ENCODE peak calls at places on chromosomes 1 and 21, in eight cellular contexts. K, G, A, F, R, E, M and X are unnamed samples. For H3K36me3, the result is how much of the 10 kb centered on the place peaks cover.

GRCh38 chr1:206550446-206550845 is 43.1 kb downstream of the RASSF5 start:
- DNase-seq in K (no peak), G (no peak), A (no peak), F (no peak), R (no peak), E (no peak), M (no peak), X (no peak)

GRCh38 chr1:25361901-25362300 is 23.8 kb downstream of the TMEM50A start:
- DNase-seq in K (no peak), G (no peak), A (no peak), F (peak), R (no peak), E (no peak), M (no peak), X (no peak)

GRCh38 chr1:10575616-10576015 is 100.9 kb downstream of the PEX14 start:
- DNase-seq in K (peak), G (peak), A (no peak), F (no peak), R (no peak), E (no peak), M (peak), X (no peak)

GRCh38 chr1:111496398-111496797 is 7.0 kb downstream of the ADORA3 start:
- DNase-seq in K (no peak), G (no peak), A (no peak), F (no peak), R (no peak), E (no peak), M (no peak), X (no peak)

GRCh38 chr1:83978056-83978455 is 20.9 kb downstream of the TTLL7 start:
- DNase-seq in K (no peak), G (no peak), A (no peak), F (no peak), R (no peak), E (no peak), M (no peak), X (no peak)

GRCh38 chr1:23530089-23530749 is 814 bp downstream of the E2F2 start:
- DNase-seq in K (no peak), G (no peak), A (no peak), F (peak), R (no peak), E (no peak), M (no peak), X (no peak)

GRCh38 chr1:211741799-211742198 is 66.4 kb upstream of the NEK2 start:
- DNase-seq in K (no peak), G (peak), A (no peak), F (no peak), R (no peak), E (no peak), M (no peak), X (no peak)

GRCh38 chr1:41497631-41498030 is 13.1 kb upstream of the EDN2 start:
- DNase-seq in K (no peak), G (no peak), A (no peak), F (no peak), R (no peak), E (no peak), M (no peak), X (no peak)

GRCh38 chr1:200888349-200888838 is 6.3 kb upstream of the INAVA start:
- DNase-seq in K (no peak), G (no peak), A (no peak), F (no peak), R (no peak), E (no peak), M (no peak), X (no peak)

GRCh38 chr1:158251160-158251559 is 3.1 kb upstream of the CD1A start:
- DNase-seq in K (no peak), G (no peak), A (no peak), F (peak), R (no peak), E (no peak), M (no peak), X (no peak)

GRCh38 chr1:40831001-40831732 is 31.0 kb downstream of the CITED4 start:
- DNase-seq in K (no peak), G (no peak), A (no peak), F (peak), R (no peak), E (no peak), M (no peak), X (no peak)

GRCh38 chr1:109959974-109960744 is 24.4 kb upstream of the AHCYL1 start:
- DNase-seq in K (peak), G (peak), A (no peak), F (peak), R (no peak), E (no peak), M (peak), X (no peak)

GRCh38 chr1:171486048-171486519 is 754 bp downstream of the PRRC2C start:
- DNase-seq in K (peak), G (peak), A (peak), F (no peak), R (no peak), E (no peak), M (peak), X (no peak)

GRCh38 chr1:207021139-207021861 is 11.3 kb downstream of the C1orf116 start:
- DNase-seq in K (peak), G (peak), A (no peak), F (no peak), R (no peak), E (no peak), M (peak), X (no peak)

GRCh38 chr1:116372186-116372585 is 858 bp upstream of the ATP1A1 start:
- DNase-seq in K (no peak), G (no peak), A (no peak), F (no peak), R (no peak), E (no peak), M (no peak), X (no peak)

GRCh38 chr1:156805766-156806511 is 10.7 kb downstream of the SH2D2A start:
- DNase-seq in K (peak), G (peak), A (no peak), F (peak), R (peak), E (peak), M (no peak), X (peak)

GRCh38 chr1:47469405-47469759 is 31.5 kb downstream of the FOXD2 start:
- DNase-seq in K (no peak), G (no peak), A (no peak), F (no peak), R (no peak), E (no peak), M (no peak), X (no peak)

GRCh38 chr1:109923131-109923945 is 12.7 kb downstream of the CSF1 start:
- DNase-seq in K (no peak), G (no peak), A (no peak), F (no peak), R (no peak), E (no peak), M (no peak), X (no peak)

GRCh38 chr1:190098756-190099155 is 378.9 kb downstream of the BRINP3 start:
- DNase-seq in K (no peak), G (no peak), A (no peak), F (no peak), R (no peak), E (no peak), M (no peak), X (no peak)

GRCh38 chr1:11749203-11749689 is 12.7 kb upstream of the C1orf167 start:
- DNase-seq in K (peak), G (no peak), A (no peak), F (peak), R (no peak), E (no peak), M (no peak), X (peak)

GRCh38 chr1:184595609-184596008 is 159.0 kb downstream of the EDEM3 start:
- DNase-seq in K (peak), G (peak), A (no peak), F (no peak), R (no peak), E (no peak), M (peak), X (no peak)

GRCh38 chr1:116314305-116314919 is 58.6 kb upstream of the ATP1A1 start:
- DNase-seq in K (peak), G (no peak), A (peak), F (no peak), R (no peak), E (no peak), M (no peak), X (peak)

GRCh38 chr1:234858722-234859121 is 248.7 kb upstream of the IRF2BP2 start:
- DNase-seq in K (no peak), G (peak), A (no peak), F (no peak), R (no peak), E (no peak), M (no peak), X (no peak)

GRCh38 chr1:34408011-34408410 is 231.3 kb downstream of the C1orf94 start:
- DNase-seq in K (no peak), G (no peak), A (no peak), F (no peak), R (no peak), E (peak), M (no peak), X (no peak)

GRCh38 chr1:225870883-225871282 is 11.3 kb downstream of the TMEM63A start:
- DNase-seq in K (no peak), G (no peak), A (no peak), F (no peak), R (no peak), E (no peak), M (no peak), X (no peak)

GRCh38 chr1:152182942-152183341 is 23.9 kb upstream of the RPTN start:
- DNase-seq in K (peak), G (peak), A (no peak), F (no peak), R (no peak), E (peak), M (peak), X (no peak)

GRCh38 chr1:183245366-183245765 is 59.3 kb downstream of the LAMC2 start:
- DNase-seq in K (no peak), G (no peak), A (no peak), F (no peak), R (no peak), E (no peak), M (no peak), X (no peak)

GRCh38 chr1:145947551-145947950 is 10.3 kb downstream of the LIX1L start:
- DNase-seq in K (no peak), G (no peak), A (no peak), F (no peak), R (no peak), E (no peak), M (no peak), X (no peak)

GRCh38 chr1:145942891-145943290 is 14.9 kb downstream of the LIX1L start:
- DNase-seq in K (no peak), G (no peak), A (no peak), F (no peak), R (no peak), E (no peak), M (no peak), X (no peak)

GRCh38 chr1:145944532-145944931 is 13.3 kb downstream of the LIX1L start:
- DNase-seq in K (no peak), G (no peak), A (no peak), F (no peak), R (no peak), E (no peak), M (no peak), X (no peak)

GRCh38 chr1:145949219-145949618 is 8.6 kb downstream of the LIX1L start:
- DNase-seq in K (peak), G (no peak), A (no peak), F (no peak), R (no peak), E (no peak), M (no peak), X (no peak)

GRCh38 chr1:145946477-145946986 is 11.3 kb downstream of the LIX1L start:
- DNase-seq in K (no peak), G (no peak), A (no peak), F (no peak), R (no peak), E (no peak), M (no peak), X (no peak)
- H3K27ac ChIP-seq in K (no peak), G (no peak), A (no peak), F (no peak), R (no peak), E (no peak), M (no peak), X (no peak)

DNA sequence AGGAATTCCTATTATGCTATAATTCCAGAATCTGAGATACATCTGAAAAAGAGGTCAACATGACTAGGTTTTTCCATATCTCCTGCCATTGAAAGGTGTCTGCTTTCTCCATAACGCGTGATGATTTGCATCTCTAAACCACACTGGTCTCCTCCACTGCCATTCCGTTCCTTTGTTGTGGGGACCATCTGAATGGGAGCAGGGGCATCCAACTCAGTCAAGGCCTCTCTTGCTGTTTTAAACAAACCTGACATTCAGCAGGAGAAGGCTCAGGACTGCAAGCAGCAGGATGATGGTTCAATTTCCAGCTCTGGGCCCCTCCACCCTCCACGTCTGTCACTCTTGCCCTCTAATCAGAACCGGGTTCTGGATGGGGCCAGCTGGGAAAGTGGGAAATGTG is 45.1 kb downstream of the PLPP3 start:
- DNase-seq in K (no peak), G (no peak), A (no peak), F (no peak), R (no peak), E (no peak), M (no peak), X (no peak)
- H3K36me3 ChIP-seq in K (under half), G (under half), A (under half), F (half or more), R (under half), E (half or more), M (under half), X (under half)

GRCh38 chr1:240967070-240967724 is 355.2 kb upstream of the GREM2 start:
- DNase-seq in K (peak), G (no peak), A (no peak), F (no peak), R (no peak), E (no peak), M (peak), X (no peak)
- TF ChIP-seq CTCF in K (peak), G (peak), A (no peak), F (peak), R (no peak), E (no peak), M (peak), X (no peak)

DNA sequence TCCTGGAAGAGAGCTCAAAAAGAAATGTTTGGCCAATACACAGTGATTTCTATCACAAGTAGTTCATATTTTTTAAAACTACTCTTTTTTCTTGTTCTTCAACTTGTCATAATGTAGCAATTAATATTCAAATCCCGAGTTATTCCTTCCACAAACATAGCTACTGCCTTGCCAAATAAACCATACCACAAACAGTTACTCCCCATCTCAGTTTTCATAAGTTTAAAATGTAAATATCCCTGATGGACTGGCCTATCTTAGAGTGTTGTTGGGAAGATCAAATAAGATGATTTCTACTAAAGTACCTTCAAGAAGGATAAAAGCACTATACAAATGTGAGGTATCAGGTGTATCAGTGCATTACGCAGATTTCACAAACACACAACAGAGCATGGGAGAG is 16.2 kb downstream of the WLS start:
- DNase-seq in K (no peak), G (no peak), A (no peak), F (no peak), R (no peak), E (no peak), M (no peak), X (no peak)
- H3K27ac ChIP-seq in K (no peak), G (no peak), A (no peak), F (no peak), R (peak), E (no peak), M (no peak), X (peak)

DNA sequence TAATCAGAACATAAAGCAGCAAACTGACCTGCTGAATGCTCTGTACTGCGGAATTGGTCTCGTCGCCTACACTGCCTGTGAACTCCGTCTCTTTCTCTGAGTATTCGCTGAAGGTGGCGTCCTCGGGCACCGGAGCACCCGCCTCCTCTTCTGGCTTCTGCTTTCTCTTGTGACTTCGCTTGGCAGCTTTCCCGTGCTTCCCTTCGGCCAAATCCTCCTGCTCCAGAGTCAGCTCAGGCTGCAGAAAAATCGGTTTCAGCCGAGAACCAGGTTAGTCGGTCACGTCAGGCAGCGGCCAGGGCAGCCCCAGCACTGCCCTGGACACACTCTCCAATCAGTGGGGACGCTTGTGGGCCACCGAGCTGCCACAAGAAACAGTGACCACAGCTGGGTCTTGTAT is 35.8 kb upstream of the RIPK4 start:
- DNase-seq in K (peak), G (peak), A (no peak), F (no peak), R (peak), E (peak), M (no peak), X (peak)
- H3K36me3 ChIP-seq in K (under half), G (under half), A (under half), F (under half), R (under half), E (under half), M (under half), X (under half)